ENCODE peak calls at places on chromosomes 12 and 14, in nine cellular contexts. L, J, G, U, Y, M, S, W and A are unnamed samples.
A peak's percentile ranks its signal among the peaks of the same experiment; 100 is the strongest.

GRCh38 chr14:44803239-44803905 is 158.4 kb downstream of the KLHL28 start:
- DNase-seq in Y (peak; percentile 48), W (no peak), J (peak; percentile 87), U (no peak), S (peak; percentile 53), M (no peak), G (no peak), L (no peak), A (no peak)

GRCh38 chr12:27176765-27177164 is 67.3 kb upstream of the STK38L start:
- DNase-seq in S (peak; percentile 91), G (no peak), Y (no peak), U (no peak), L (no peak), W (no peak), M (no peak), J (peak; percentile 59), A (no peak)

GRCh38 chr14:58673722-58674121 is 36.0 kb downstream of the DACT1 start:
- DNase-seq in U (no peak), L (no peak), W (no peak), M (no peak), S (no peak), Y (no peak), G (no peak), J (no peak), A (no peak)

GRCh38 chr12:120366884-120367251 is 2.1 kb downstream of the MSI1 start:
- DNase-seq in S (no peak), M (no peak), Y (no peak), G (no peak), U (no peak), L (no peak), J (no peak), W (no peak), A (no peak)

GRCh38 chr12:990308-990648 is 745 bp upstream of the ERC1 start:
- DNase-seq in U (peak; percentile 41), S (peak; percentile 79), L (peak; percentile 22), W (peak; percentile 49), G (peak; percentile 55), Y (peak; percentile 46), M (peak; percentile 7), J (peak; percentile 69), A (peak; percentile 80)

GRCh38 chr12:117228239-117228638 is 38.0 kb upstream of the FBXO21 start:
- DNase-seq in G (no peak), U (no peak), S (peak; percentile 3), M (no peak), J (no peak), L (no peak), Y (no peak), W (peak; percentile 17), A (no peak)

GRCh38 chr12:3323002-3323685 is 167.9 kb upstream of the PRMT8 start:
- DNase-seq in J (no peak), G (no peak), L (no peak), M (no peak), S (no peak), U (no peak), Y (no peak), W (no peak), A (peak; percentile 24)

GRCh38 chr12:89261982-89262381 is 90.3 kb downstream of the DUSP6 start:
- DNase-seq in U (no peak), S (no peak), G (no peak), W (no peak), L (no peak), Y (no peak), J (no peak), M (no peak), A (no peak)

GRCh38 chr12:29148958-29149690 is at the start of gene FAR2:
- DNase-seq in L (no peak), W (peak; percentile 54), S (peak; percentile 43), J (peak; percentile 49), U (no peak), G (peak; percentile 70), M (no peak), Y (peak; percentile 64), A (peak; percentile 30)

GRCh38 chr12:26135010-26135420 is 10.2 kb upstream of the BHLHE41 start:
- DNase-seq in J (peak; percentile 62), G (no peak), U (peak; percentile 43), S (peak; percentile 70), W (peak; percentile 61), M (no peak), L (no peak), Y (no peak), A (peak; percentile 72)

GRCh38 chr14:102804858-102805257 is 27.6 kb downstream of the TRAF3 start:
- DNase-seq in L (no peak), S (no peak), J (no peak), Y (no peak), W (no peak), U (no peak), M (no peak), G (no peak), A (no peak)

GRCh38 chr14:26199599-26200370 is 398.0 kb downstream of the NOVA1 start:
- DNase-seq in M (no peak), Y (no peak), W (no peak), S (peak; percentile 69), J (peak; percentile 26), G (no peak), U (no peak), L (no peak), A (no peak)

GRCh38 chr12:68530965-68531364 is 79.7 kb upstream of the RAP1B start:
- DNase-seq in J (peak; percentile 86), U (peak; percentile 4), S (peak; percentile 77), L (no peak), Y (no peak), M (no peak), G (no peak), W (no peak), A (no peak)

GRCh38 chr12:52521581-52522266 is 1.5 kb upstream of the KRT5 start:
- DNase-seq in M (no peak), W (no peak), J (no peak), U (no peak), S (no peak), Y (no peak), G (no peak), L (no peak), A (no peak)

GRCh38 chr12:11810160-11810559 is 160.7 kb downstream of the ETV6 start:
- DNase-seq in G (no peak), Y (no peak), J (no peak), S (no peak), W (no peak), M (no peak), U (no peak), L (no peak), A (no peak)

GRCh38 chr14:88384653-88385205 is 728 bp upstream of the SPATA7 start:
- DNase-seq in S (peak; percentile 1), U (no peak), Y (no peak), G (no peak), J (peak; percentile 27), L (no peak), W (no peak), M (no peak), A (no peak)

GRCh38 chr12:66103011-66103913 is 27.3 kb downstream of the LLPH start:
- DNase-seq in W (no peak), S (no peak), M (no peak), G (no peak), J (no peak), Y (no peak), U (no peak), L (no peak), A (no peak)

GRCh38 chr14:85960781-85961180 is 430.8 kb downstream of the FLRT2 start:
- DNase-seq in U (no peak), M (no peak), J (no peak), Y (no peak), S (no peak), W (no peak), G (no peak), L (no peak), A (no peak)

GRCh38 chr12:56528836-56529235 is 7.2 kb downstream of the RBMS2 start:
- DNase-seq in L (no peak), Y (no peak), M (no peak), J (peak; percentile 52), S (no peak), U (no peak), W (no peak), G (no peak), A (no peak)

GRCh38 chr12:2925322-2925995 is 33.7 kb upstream of the TEAD4 start:
- DNase-seq in L (no peak), U (no peak), M (no peak), Y (no peak), G (no peak), J (no peak), S (peak; percentile 15), W (no peak), A (no peak)

GRCh38 chr12:113260636-113261300 is 39.5 kb downstream of the TPCN1 start:
- DNase-seq in J (no peak), U (no peak), G (no peak), Y (no peak), M (no peak), W (no peak), L (no peak), S (no peak), A (no peak)

GRCh38 chr12:53324113-53324778 is 2.8 kb upstream of the AAAS start:
- DNase-seq in M (peak; percentile 19), S (no peak), J (no peak), Y (no peak), L (no peak), G (peak; percentile 38), U (no peak), W (no peak), A (peak; percentile 51)

GRCh38 chr12:3034067-3034750 is 43.0 kb upstream of the TSPAN9 start:
- DNase-seq in U (no peak), J (peak; percentile 80), L (no peak), W (peak; percentile 42), Y (peak; percentile 77), M (no peak), G (peak; percentile 86), S (peak; percentile 78), A (peak; percentile 81)

GRCh38 chr12:75591628-75592027 is 80.2 kb upstream of the KRR1 start:
- DNase-seq in G (no peak), M (no peak), S (peak; percentile 22), J (no peak), U (no peak), W (no peak), Y (no peak), L (no peak), A (no peak)

GRCh38 chr12:1932264-1932777 is 13.9 kb upstream of the CACNA2D4 start:
- DNase-seq in J (peak; percentile 73), Y (no peak), U (no peak), S (no peak), L (no peak), G (no peak), M (no peak), W (peak; percentile 33), A (peak; percentile 62)

GRCh38 chr12:105351523-105351922 is 21.0 kb downstream of the C12orf75 start:
- DNase-seq in L (no peak), J (no peak), U (no peak), G (no peak), M (no peak), S (no peak), W (no peak), Y (no peak), A (no peak)

GRCh38 chr12:89525002-89525823 is 617 bp upstream of the GALNT4 start:
- DNase-seq in M (peak; percentile 8), W (peak; percentile 52), U (no peak), L (peak; percentile 11), G (peak; percentile 43), J (no peak), S (peak; percentile 44), Y (peak; percentile 21), A (peak; percentile 63)

GRCh38 chr12:104177663-104178501 is 37.7 kb upstream of the TXNRD1 start:
- DNase-seq in M (no peak), Y (no peak), W (no peak), S (peak; percentile 100), G (no peak), J (peak; percentile 100), L (no peak), U (peak; percentile 62), A (peak; percentile 80)

GRCh38 chr14:36506732-36507614 is 13.1 kb downstream of the NKX2-1 start:
- DNase-seq in G (no peak), Y (no peak), L (no peak), S (no peak), M (no peak), J (no peak), W (no peak), U (no peak), A (no peak)

GRCh38 chr14:88300817-88301216 is 22.3 kb downstream of the KCNK10 start:
- DNase-seq in S (no peak), U (no peak), W (no peak), G (no peak), L (no peak), M (no peak), Y (no peak), J (no peak), A (no peak)

GRCh38 chr12:102958073-102958829 is 777 bp downstream of the ASCL1 start:
- DNase-seq in W (peak; percentile 50), Y (no peak), G (peak; percentile 55), S (peak; percentile 60), M (no peak), L (no peak), U (no peak), J (peak; percentile 33), A (peak; percentile 54)